ENCODE peak calls at places on chromosomes 11 and 22, in four cellular contexts. J, C, H and W are unnamed samples.

GRCh38 chr22:39592104-39593060 is 21.8 kb downstream of the CACNA1I start:
- DNase-seq in J (peak), C (peak), H (no peak), W (peak)

GRCh38 chr11:57903441-57904123 is 120.1 kb upstream of the OR9Q1 start:
- DNase-seq in C (peak), H (no peak), J (no peak), W (no peak)

GRCh38 chr11:16382177-16382576 is 25.8 kb upstream of the SOX6 start:
- DNase-seq in H (no peak), J (no peak), C (no peak), W (no peak)

GRCh38 chr22:31556627-31557203 is 60.4 kb downstream of the SFI1 start:
- DNase-seq in H (peak), J (no peak), C (peak), W (peak)

GRCh38 chr11:99244613-99245012 is 223.9 kb downstream of the CNTN5 start:
- DNase-seq in J (no peak), C (peak), H (no peak), W (peak)

GRCh38 chr11:62832346-62833234 is at the start of gene TEX54:
- DNase-seq in H (no peak), C (no peak), J (peak), W (no peak)

GRCh38 chr11:33507356-33507755 is 193.3 kb downstream of the C11orf91 start:
- DNase-seq in H (no peak), J (no peak), C (peak), W (no peak)

GRCh38 chr22:27983361-27983791 is 64.3 kb upstream of the PITPNB start:
- DNase-seq in H (no peak), J (no peak), C (no peak), W (no peak)

GRCh38 chr11:119195680-119196079 is 10.4 kb downstream of the NHERF4 start:
- DNase-seq in H (no peak), J (no peak), C (peak), W (peak)

GRCh38 chr11:15059132-15059531 is 14.3 kb upstream of the CALCB start:
- DNase-seq in C (no peak), J (no peak), H (no peak), W (no peak)

GRCh38 chr11:61266602-61267001 is 25.6 kb downstream of the PGA5 start:
- DNase-seq in C (peak), J (no peak), H (no peak), W (no peak)

GRCh38 chr11:76714493-76714892 is 43.9 kb upstream of the LRRC32 start:
- DNase-seq in C (no peak), H (no peak), J (no peak), W (no peak)

GRCh38 chr11:1202776-1203504 is 19.9 kb upstream of the MUC5B start:
- DNase-seq in H (peak), C (peak), J (no peak), W (no peak)

GRCh38 chr11:38060930-38061329 is 1462.9 kb upstream of the RAG2 start:
- DNase-seq in C (no peak), J (no peak), H (no peak), W (no peak)

GRCh38 chr11:5605849-5606248 is 9.4 kb downstream of the TRIM6 start:
- DNase-seq in J (no peak), C (peak), H (no peak), W (peak)

GRCh38 chr11:80435345-80435744 is 994.5 kb upstream of the TENM4 start:
- DNase-seq in C (no peak), J (no peak), H (no peak), W (no peak)

GRCh38 chr11:110431212-110432073 is 1.7 kb downstream of the FDX1 start:
- DNase-seq in J (no peak), H (no peak), C (peak), W (no peak)

GRCh38 chr11:72631806-72632731 is 42.2 kb downstream of the PDE2A start:
- DNase-seq in J (no peak), C (peak), H (no peak), W (no peak)

GRCh38 chr11:134510641-134511040 is 98.6 kb upstream of the B3GAT1 start:
- DNase-seq in C (no peak), J (no peak), H (no peak), W (no peak)

GRCh38 chr11:59185412-59185811 is 13.5 kb downstream of the DTX4 start:
- DNase-seq in H (no peak), C (no peak), J (no peak), W (no peak)

DNA sequence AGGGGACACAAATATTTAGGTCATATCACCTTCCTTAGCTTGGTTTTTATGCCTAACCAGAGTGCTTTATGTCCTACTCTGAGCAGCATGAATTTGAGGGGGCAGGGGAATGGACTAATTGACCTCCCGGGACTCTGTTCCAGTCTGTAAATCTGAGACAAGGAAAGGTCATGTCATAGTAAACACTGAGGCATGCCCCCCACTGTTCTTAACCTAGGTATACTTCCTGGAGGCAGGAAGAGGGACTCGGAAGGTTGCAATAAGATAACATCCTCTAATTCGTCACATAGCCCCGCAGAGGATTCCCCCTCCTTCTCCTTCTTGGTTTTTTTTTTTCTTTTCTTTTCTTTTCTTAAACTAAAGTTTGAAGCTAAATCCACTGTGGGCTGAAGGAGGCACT is 540.3 kb upstream of the CADM1 start:
- DNase-seq in C (no peak), J (no peak), H (no peak), W (no peak)
- H3K4me3 ChIP-seq in C (no peak), J (no peak), H (no peak), W (no peak)

GRCh38 chr22:29636751-29637150 is 33.3 kb downstream of the NF2 start:
- DNase-seq in C (no peak), H (no peak), J (no peak), W (no peak)
- H3K4me3 ChIP-seq in C (no peak), H (no peak), J (no peak), W (no peak)

DNA sequence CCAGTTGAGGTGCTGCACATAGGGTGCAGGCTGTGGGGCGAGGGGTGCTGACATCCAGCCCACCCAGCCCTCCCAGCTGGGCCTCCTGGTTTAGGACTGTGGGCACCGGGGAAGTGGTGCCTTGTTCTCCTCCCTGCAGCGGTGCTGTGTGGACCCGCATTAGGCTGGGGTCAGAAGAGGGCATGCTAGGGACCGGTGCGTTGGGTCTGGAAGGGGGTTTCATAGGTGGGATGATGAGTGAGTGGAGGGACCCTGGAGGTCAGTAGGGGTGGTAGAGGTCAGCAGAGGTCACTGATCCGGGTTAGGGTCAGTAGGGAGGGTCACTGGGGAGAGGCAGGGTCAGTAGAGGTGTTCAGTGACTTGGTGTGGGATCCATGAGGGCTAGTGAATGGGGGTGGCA is 6.7 kb upstream of the MYBPC3 start:
- DNase-seq in C (no peak), J (no peak), H (no peak), W (no peak)
- H3K4me3 ChIP-seq in C (no peak), J (no peak), H (no peak), W (no peak)

DNA sequence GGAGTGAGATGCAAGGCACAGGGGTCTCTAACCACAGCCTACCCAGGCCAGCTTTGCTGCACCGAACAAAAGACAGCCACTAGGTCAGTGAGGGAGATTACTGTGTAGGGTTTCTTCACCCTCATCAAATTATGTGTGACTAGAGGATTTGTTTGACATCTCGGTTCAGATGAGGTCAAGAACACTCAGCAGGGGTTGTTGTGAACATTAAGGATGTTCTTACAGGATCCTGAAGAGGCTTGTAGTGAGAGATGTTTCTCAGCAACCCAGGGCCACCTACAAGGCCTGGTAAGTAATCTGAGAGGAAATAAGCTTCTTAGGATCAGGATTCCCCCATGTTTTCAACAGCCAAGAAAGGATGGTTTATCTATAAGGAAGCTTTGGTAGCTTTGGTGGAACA is 202.1 kb downstream of the NXPE2 start:
- DNase-seq in H (no peak), C (no peak), J (no peak), W (no peak)
- H3K4me3 ChIP-seq in H (no peak), C (no peak), J (no peak), W (no peak)